ENCODE peak calls at places on chromosomes 11 and 22, in nine cellular contexts. One of them, this sample, is unnamed.

GRCh38 chr11:126603486-126603885 is 248.0 kb downstream of the ST3GAL4 start:
- DNase-seq in neuronal stem cell: no peak
- DNase-seq in kidney: no peak
- DNase-seq in esophagus squamous epithelium: no peak
- DNase-seq in IMR-90: no peak
- DNase-seq in MM.1S: no peak
- DNase-seq in transverse colon: no peak
- DNase-seq in neural progenitor cell: no peak
- DNase-seq in Karpas-422: peak; percentile 65
- DNase-seq in this sample: no peak

GRCh38 chr22:44359496-44360110 is 46.9 kb upstream of the SHISAL1 start:
- DNase-seq in neural progenitor cell: no peak
- DNase-seq in kidney: peak; percentile 47
- DNase-seq in neuronal stem cell: no peak
- DNase-seq in IMR-90: no peak
- DNase-seq in MM.1S: no peak
- DNase-seq in Karpas-422: no peak
- DNase-seq in transverse colon: no peak
- DNase-seq in esophagus squamous epithelium: no peak
- DNase-seq in this sample: peak; percentile 20

GRCh38 chr11:72314600-72315386 is 70.8 kb upstream of the PHOX2A start:
- DNase-seq in esophagus squamous epithelium: no peak
- DNase-seq in neuronal stem cell: no peak
- DNase-seq in IMR-90: no peak
- DNase-seq in MM.1S: no peak
- DNase-seq in kidney: no peak
- DNase-seq in transverse colon: no peak
- DNase-seq in neural progenitor cell: peak; percentile 12
- DNase-seq in Karpas-422: no peak
- DNase-seq in this sample: peak; percentile 62

GRCh38 chr11:11313902-11314692 is 39.0 kb downstream of the CSNK2A3 start:
- DNase-seq in kidney: no peak
- DNase-seq in Karpas-422: no peak
- DNase-seq in transverse colon: no peak
- DNase-seq in MM.1S: no peak
- DNase-seq in neural progenitor cell: no peak
- DNase-seq in IMR-90: no peak
- DNase-seq in neuronal stem cell: no peak
- DNase-seq in esophagus squamous epithelium: no peak
- DNase-seq in this sample: no peak

GRCh38 chr11:62547691-62548281 is 1.2 kb upstream of the AHNAK start:
- DNase-seq in esophagus squamous epithelium: no peak
- DNase-seq in MM.1S: no peak
- DNase-seq in neural progenitor cell: peak; percentile 29
- DNase-seq in neuronal stem cell: no peak
- DNase-seq in transverse colon: no peak
- DNase-seq in Karpas-422: no peak
- DNase-seq in kidney: no peak
- DNase-seq in IMR-90: no peak
- DNase-seq in this sample: no peak

GRCh38 chr22:19891350-19892248 is 36.9 kb upstream of the GNB1L start:
- DNase-seq in esophagus squamous epithelium: no peak
- DNase-seq in Karpas-422: peak; percentile 84
- DNase-seq in transverse colon: no peak
- DNase-seq in neuronal stem cell: peak; percentile 71
- DNase-seq in MM.1S: peak; percentile 94
- DNase-seq in neural progenitor cell: peak; percentile 95
- DNase-seq in IMR-90: peak; percentile 89
- DNase-seq in kidney: peak; percentile 75
- DNase-seq in this sample: peak; percentile 90

GRCh38 chr11:15551897-15552851 is 437.5 kb downstream of the INSC start:
- DNase-seq in esophagus squamous epithelium: no peak
- DNase-seq in MM.1S: no peak
- DNase-seq in transverse colon: no peak
- DNase-seq in IMR-90: no peak
- DNase-seq in neuronal stem cell: peak; percentile 38
- DNase-seq in neural progenitor cell: peak; percentile 65
- DNase-seq in kidney: no peak
- DNase-seq in Karpas-422: no peak
- DNase-seq in this sample: peak; percentile 68

GRCh38 chr11:67406420-67406968 is 2.6 kb downstream of the TBC1D10C start:
- DNase-seq in MM.1S: no peak
- DNase-seq in neural progenitor cell: no peak
- DNase-seq in transverse colon: no peak
- DNase-seq in esophagus squamous epithelium: no peak
- DNase-seq in kidney: peak; percentile 78
- DNase-seq in IMR-90: no peak
- DNase-seq in Karpas-422: no peak
- DNase-seq in neuronal stem cell: no peak
- DNase-seq in this sample: no peak

GRCh38 chr11:111978028-111978771 is 41.1 kb downstream of the DIXDC1 start:
- DNase-seq in neuronal stem cell: peak; percentile 57
- DNase-seq in kidney: no peak
- DNase-seq in IMR-90: peak; percentile 64
- DNase-seq in MM.1S: no peak
- DNase-seq in Karpas-422: no peak
- DNase-seq in neural progenitor cell: peak; percentile 72
- DNase-seq in transverse colon: peak; percentile 37
- DNase-seq in esophagus squamous epithelium: no peak
- DNase-seq in this sample: peak; percentile 92

GRCh38 chr11:19680824-19681368 is 31.7 kb upstream of the NAV2 start:
- DNase-seq in neural progenitor cell: no peak
- DNase-seq in esophagus squamous epithelium: no peak
- DNase-seq in transverse colon: no peak
- DNase-seq in neuronal stem cell: no peak
- DNase-seq in IMR-90: peak; percentile 32
- DNase-seq in Karpas-422: no peak
- DNase-seq in kidney: no peak
- DNase-seq in MM.1S: no peak
- DNase-seq in this sample: no peak

GRCh38 chr11:96530473-96530872 is 140.7 kb downstream of the JRKL start:
- DNase-seq in kidney: no peak
- DNase-seq in neural progenitor cell: no peak
- DNase-seq in Karpas-422: no peak
- DNase-seq in esophagus squamous epithelium: no peak
- DNase-seq in MM.1S: no peak
- DNase-seq in transverse colon: no peak
- DNase-seq in IMR-90: no peak
- DNase-seq in neuronal stem cell: no peak
- DNase-seq in this sample: no peak

GRCh38 chr22:24068717-24069116 is 57.6 kb downstream of the CABIN1 start:
- DNase-seq in transverse colon: no peak
- DNase-seq in neural progenitor cell: no peak
- DNase-seq in esophagus squamous epithelium: no peak
- DNase-seq in MM.1S: no peak
- DNase-seq in IMR-90: no peak
- DNase-seq in neuronal stem cell: no peak
- DNase-seq in kidney: no peak
- DNase-seq in Karpas-422: no peak
- DNase-seq in this sample: no peak

GRCh38 chr22:24067587-24068376 is 56.7 kb downstream of the CABIN1 start:
- DNase-seq in transverse colon: peak; percentile 53
- DNase-seq in esophagus squamous epithelium: no peak
- DNase-seq in IMR-90: no peak
- DNase-seq in neural progenitor cell: no peak
- DNase-seq in kidney: peak; percentile 70
- DNase-seq in MM.1S: no peak
- DNase-seq in neuronal stem cell: no peak
- DNase-seq in Karpas-422: no peak
- DNase-seq in this sample: no peak

GRCh38 chr22:24066260-24066659 is 55.2 kb downstream of the CABIN1 start:
- DNase-seq in Karpas-422: no peak
- DNase-seq in neural progenitor cell: no peak
- DNase-seq in esophagus squamous epithelium: no peak
- DNase-seq in transverse colon: no peak
- DNase-seq in MM.1S: no peak
- DNase-seq in neuronal stem cell: no peak
- DNase-seq in kidney: no peak
- DNase-seq in IMR-90: no peak
- DNase-seq in this sample: no peak

GRCh38 chr22:24068377-24068680 is 57.2 kb downstream of the CABIN1 start:
- DNase-seq in neuronal stem cell: no peak
- DNase-seq in kidney: no peak
- DNase-seq in esophagus squamous epithelium: no peak
- DNase-seq in transverse colon: no peak
- DNase-seq in Karpas-422: no peak
- DNase-seq in MM.1S: no peak
- DNase-seq in neural progenitor cell: no peak
- DNase-seq in IMR-90: no peak
- DNase-seq in this sample: peak; percentile 46

GRCh38 chr22:24066872-24067271 is 55.8 kb downstream of the CABIN1 start:
- DNase-seq in MM.1S: peak; percentile 20
- DNase-seq in IMR-90: no peak
- DNase-seq in kidney: peak; percentile 70
- DNase-seq in neural progenitor cell: no peak
- DNase-seq in esophagus squamous epithelium: no peak
- DNase-seq in Karpas-422: no peak
- DNase-seq in transverse colon: peak; percentile 67
- DNase-seq in neuronal stem cell: no peak
- DNase-seq in this sample: no peak
- H3K36me3 ChIP-seq in MM.1S: peaks cover 3% of the 10 kb centered on the region
- H3K36me3 ChIP-seq in IMR-90: peaks cover 53% of the 10 kb centered on the region
- H3K36me3 ChIP-seq in kidney: peaks cover 37% of the 10 kb centered on the region
- H3K36me3 ChIP-seq in neural progenitor cell: no peaks in the 10 kb centered on the region
- H3K36me3 ChIP-seq in esophagus squamous epithelium: peaks cover 94% of the 10 kb centered on the region
- H3K36me3 ChIP-seq in Karpas-422: peaks cover 9% of the 10 kb centered on the region
- H3K36me3 ChIP-seq in transverse colon: no peaks in the 10 kb centered on the region
- H3K36me3 ChIP-seq in neuronal stem cell: peaks cover 53% of the 10 kb centered on the region
- H3K36me3 ChIP-seq in this sample: peaks cover 79% of the 10 kb centered on the region

GRCh38 chr22:29341056-29341848 is 25.8 kb upstream of the RASL10A start:
- DNase-seq in neural progenitor cell: no peak
- DNase-seq in MM.1S: no peak
- DNase-seq in esophagus squamous epithelium: no peak
- DNase-seq in transverse colon: no peak
- DNase-seq in Karpas-422: no peak
- DNase-seq in kidney: no peak
- DNase-seq in neuronal stem cell: no peak
- DNase-seq in IMR-90: no peak
- DNase-seq in this sample: no peak

GRCh38 chr22:29340566-29340965 is 25.1 kb upstream of the RASL10A start:
- DNase-seq in IMR-90: no peak
- DNase-seq in neuronal stem cell: no peak
- DNase-seq in kidney: no peak
- DNase-seq in neural progenitor cell: no peak
- DNase-seq in esophagus squamous epithelium: no peak
- DNase-seq in Karpas-422: no peak
- DNase-seq in MM.1S: no peak
- DNase-seq in transverse colon: no peak
- DNase-seq in this sample: no peak

GRCh38 chr22:29338398-29338797 is 22.9 kb upstream of the RASL10A start:
- DNase-seq in kidney: no peak
- DNase-seq in neuronal stem cell: no peak
- DNase-seq in Karpas-422: no peak
- DNase-seq in IMR-90: no peak
- DNase-seq in neural progenitor cell: no peak
- DNase-seq in transverse colon: no peak
- DNase-seq in esophagus squamous epithelium: no peak
- DNase-seq in MM.1S: no peak
- DNase-seq in this sample: no peak

GRCh38 chr22:29337631-29338284 is 22.3 kb upstream of the RASL10A start:
- DNase-seq in IMR-90: no peak
- DNase-seq in esophagus squamous epithelium: no peak
- DNase-seq in MM.1S: no peak
- DNase-seq in neural progenitor cell: no peak
- DNase-seq in kidney: no peak
- DNase-seq in transverse colon: no peak
- DNase-seq in neuronal stem cell: no peak
- DNase-seq in Karpas-422: no peak
- DNase-seq in this sample: no peak

GRCh38 chr22:29339381-29340235 is 24.1 kb upstream of the RASL10A start:
- DNase-seq in neuronal stem cell: no peak
- DNase-seq in MM.1S: no peak
- DNase-seq in transverse colon: no peak
- DNase-seq in esophagus squamous epithelium: no peak
- DNase-seq in kidney: no peak
- DNase-seq in IMR-90: no peak
- DNase-seq in Karpas-422: no peak
- DNase-seq in neural progenitor cell: no peak
- DNase-seq in this sample: no peak
- H3K36me3 ChIP-seq in neuronal stem cell: peaks cover 57% of the 10 kb centered on the region
- H3K36me3 ChIP-seq in MM.1S: no peaks in the 10 kb centered on the region
- H3K36me3 ChIP-seq in transverse colon: no peaks in the 10 kb centered on the region
- H3K36me3 ChIP-seq in esophagus squamous epithelium: peaks cover 100% of the 10 kb centered on the region
- H3K36me3 ChIP-seq in kidney: peaks cover 59% of the 10 kb centered on the region
- H3K36me3 ChIP-seq in IMR-90: peaks cover 57% of the 10 kb centered on the region
- H3K36me3 ChIP-seq in Karpas-422: peaks cover 2% of the 10 kb centered on the region
- H3K36me3 ChIP-seq in neural progenitor cell: no peaks in the 10 kb centered on the region
- H3K36me3 ChIP-seq in this sample: peaks cover 68% of the 10 kb centered on the region

GRCh38 chr11:63903884-63904283 is 13.1 kb downstream of the RCOR2 start:
- DNase-seq in neural progenitor cell: peak; percentile 28
- DNase-seq in Karpas-422: no peak
- DNase-seq in neuronal stem cell: no peak
- DNase-seq in transverse colon: no peak
- DNase-seq in IMR-90: no peak
- DNase-seq in esophagus squamous epithelium: no peak
- DNase-seq in MM.1S: no peak
- DNase-seq in kidney: no peak
- DNase-seq in this sample: no peak
- H3K36me3 ChIP-seq in neural progenitor cell: no peaks in the 10 kb centered on the region
- H3K36me3 ChIP-seq in Karpas-422: peaks cover 7% of the 10 kb centered on the region
- H3K36me3 ChIP-seq in neuronal stem cell: peaks cover 55% of the 10 kb centered on the region
- H3K36me3 ChIP-seq in transverse colon: peaks cover 3% of the 10 kb centered on the region
- H3K36me3 ChIP-seq in IMR-90: peaks cover 80% of the 10 kb centered on the region
- H3K36me3 ChIP-seq in esophagus squamous epithelium: peaks cover 100% of the 10 kb centered on the region
- H3K36me3 ChIP-seq in MM.1S: peaks cover 7% of the 10 kb centered on the region
- H3K36me3 ChIP-seq in kidney: peaks cover 54% of the 10 kb centered on the region
- H3K36me3 ChIP-seq in this sample: peaks cover 60% of the 10 kb centered on the region

GRCh38 chr22:33883961-33884808 is 36.1 kb downstream of the LARGE1 start:
- DNase-seq in MM.1S: no peak
- DNase-seq in IMR-90: no peak
- DNase-seq in neural progenitor cell: peak; percentile 24
- DNase-seq in kidney: no peak
- DNase-seq in esophagus squamous epithelium: no peak
- DNase-seq in transverse colon: no peak
- DNase-seq in Karpas-422: no peak
- DNase-seq in neuronal stem cell: no peak
- DNase-seq in this sample: no peak

GRCh38 chr22:33882991-33883390 is 37.3 kb downstream of the LARGE1 start:
- DNase-seq in neuronal stem cell: no peak
- DNase-seq in neural progenitor cell: no peak
- DNase-seq in Karpas-422: no peak
- DNase-seq in MM.1S: no peak
- DNase-seq in transverse colon: no peak
- DNase-seq in kidney: no peak
- DNase-seq in IMR-90: no peak
- DNase-seq in esophagus squamous epithelium: no peak
- DNase-seq in this sample: no peak

GRCh38 chr22:33884829-33885228 is 35.4 kb downstream of the LARGE1 start:
- DNase-seq in transverse colon: no peak
- DNase-seq in MM.1S: no peak
- DNase-seq in Karpas-422: no peak
- DNase-seq in neuronal stem cell: no peak
- DNase-seq in neural progenitor cell: no peak
- DNase-seq in esophagus squamous epithelium: no peak
- DNase-seq in IMR-90: no peak
- DNase-seq in kidney: no peak
- DNase-seq in this sample: no peak

GRCh38 chr22:33886696-33887095 is 33.6 kb downstream of the LARGE1 start:
- DNase-seq in IMR-90: no peak
- DNase-seq in MM.1S: no peak
- DNase-seq in neuronal stem cell: no peak
- DNase-seq in kidney: no peak
- DNase-seq in Karpas-422: no peak
- DNase-seq in esophagus squamous epithelium: no peak
- DNase-seq in neural progenitor cell: no peak
- DNase-seq in transverse colon: no peak
- DNase-seq in this sample: no peak

GRCh38 chr22:33883561-33883960 is 36.7 kb downstream of the LARGE1 start:
- DNase-seq in MM.1S: no peak
- DNase-seq in transverse colon: no peak
- DNase-seq in kidney: no peak
- DNase-seq in esophagus squamous epithelium: no peak
- DNase-seq in neuronal stem cell: no peak
- DNase-seq in neural progenitor cell: no peak
- DNase-seq in Karpas-422: no peak
- DNase-seq in IMR-90: no peak
- DNase-seq in this sample: no peak
- H3K36me3 ChIP-seq in MM.1S: no peaks in the 10 kb centered on the region
- H3K36me3 ChIP-seq in transverse colon: no peaks in the 10 kb centered on the region
- H3K36me3 ChIP-seq in kidney: no peaks in the 10 kb centered on the region
- H3K36me3 ChIP-seq in esophagus squamous epithelium: no peaks in the 10 kb centered on the region
- H3K36me3 ChIP-seq in neuronal stem cell: peaks cover 2% of the 10 kb centered on the region
- H3K36me3 ChIP-seq in neural progenitor cell: no peaks in the 10 kb centered on the region
- H3K36me3 ChIP-seq in Karpas-422: no peaks in the 10 kb centered on the region
- H3K36me3 ChIP-seq in IMR-90: no peaks in the 10 kb centered on the region
- H3K36me3 ChIP-seq in this sample: no peaks in the 10 kb centered on the region